ENCODE peak calls at places on chromosomes 6 and 20, in seven cellular contexts. N is esophagus squamous epithelium, F is RWPE1, U is right lobe of liver, G is tibial artery, M is body of pancreas, L is uterus. R is an unnamed sample.

GRCh38 chr6:90000864-90001731 is 106.8 kb downstream of the GJA10 start:
- DNase-seq in L (no peak), F (peak), N (no peak), U (no peak), M (no peak), G (no peak), R (no peak)

GRCh38 chr6:111462770-111463391 is 20.1 kb downstream of the REV3L start:
- DNase-seq in M (no peak), F (peak), G (no peak), L (no peak), U (no peak), N (no peak), R (no peak)

GRCh38 chr6:161557333-161558107 is 283.7 kb upstream of the AGPAT4 start:
- DNase-seq in G (no peak), U (no peak), N (no peak), F (no peak), M (no peak), L (no peak), R (no peak)

GRCh38 chr6:33202799-33203198 is 1.7 kb upstream of the HSD17B8 start:
- DNase-seq in U (peak), L (no peak), G (no peak), N (no peak), M (no peak), F (no peak), R (no peak)

GRCh38 chr6:43823879-43824740 is 54.1 kb downstream of the VEGFA start:
- DNase-seq in U (peak), L (no peak), F (no peak), N (no peak), M (peak), G (no peak), R (no peak)

GRCh38 chr20:47727170-47727880 is 58.0 kb downstream of the SULF2 start:
- DNase-seq in L (no peak), G (peak), U (peak), M (no peak), F (no peak), N (peak), R (no peak)

GRCh38 chr6:84183430-84183829 is 44.0 kb downstream of the CEP162 start:
- DNase-seq in N (no peak), F (no peak), G (no peak), U (no peak), M (no peak), L (no peak), R (no peak)

GRCh38 chr6:111566873-111567517 is 38.7 kb downstream of the TRAF3IP2 start:
- DNase-seq in M (peak), U (no peak), G (no peak), F (no peak), N (no peak), L (no peak), R (peak)

GRCh38 chr6:35258858-35259193 is 709 bp upstream of the ZNF76 start:
- DNase-seq in F (peak), M (peak), L (no peak), U (no peak), N (no peak), G (peak), R (no peak)

GRCh38 chr6:97176468-97176867 is 106.5 kb downstream of the MMS22L start:
- DNase-seq in G (no peak), U (no peak), M (no peak), N (no peak), F (no peak), L (no peak), R (no peak)

GRCh38 chr6:26420607-26421235 is 18.6 kb downstream of the BTN3A1 start:
- DNase-seq in M (peak), G (no peak), U (no peak), F (peak), N (no peak), L (no peak), R (no peak)

GRCh38 chr6:126607281-126607680 is 267.4 kb downstream of the CENPW start:
- DNase-seq in L (no peak), N (no peak), U (no peak), G (no peak), F (no peak), M (no peak), R (no peak)

GRCh38 chr6:17093692-17094091 is 8.2 kb upstream of the STMND1 start:
- DNase-seq in L (no peak), G (no peak), N (no peak), M (no peak), U (no peak), F (no peak), R (no peak)

GRCh38 chr6:2791124-2792050 is 26.2 kb downstream of the WRNIP1 start:
- DNase-seq in G (peak), U (peak), N (no peak), M (peak), F (peak), L (peak), R (peak)

GRCh38 chr6:31834704-31835375 is 7.3 kb downstream of the HSPA1B start:
- DNase-seq in F (peak), L (peak), N (peak), M (peak), G (peak), U (peak), R (peak)

GRCh38 chr20:63013207-63013606 is 6.4 kb upstream of the BHLHE23 start:
- DNase-seq in M (no peak), L (no peak), U (no peak), G (no peak), N (no peak), F (no peak), R (no peak)

GRCh38 chr20:44633872-44634600 is 17.5 kb downstream of the ADA start:
- DNase-seq in U (no peak), F (no peak), L (no peak), M (peak), N (no peak), G (no peak), R (no peak)

DNA sequence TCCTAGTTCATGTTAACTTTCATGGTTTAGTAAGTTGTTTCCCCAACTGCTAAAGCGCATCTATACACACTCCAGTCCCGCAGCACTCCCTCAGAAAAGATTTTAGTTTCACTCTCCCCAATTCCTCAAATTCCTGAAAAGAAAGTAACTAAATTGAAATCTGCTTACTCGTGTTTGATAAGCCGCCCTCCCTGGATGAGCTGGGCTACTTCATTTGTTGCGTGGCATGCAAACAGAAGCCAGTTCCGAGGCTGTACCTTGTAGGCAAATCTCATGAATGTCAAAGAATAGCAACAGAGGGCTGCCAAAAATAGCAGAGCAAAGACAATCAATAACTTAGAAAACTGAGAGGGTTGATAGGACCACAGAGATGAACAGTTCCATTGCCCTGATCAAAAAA is 16.9 kb downstream of the MPC1 start:
- DNase-seq in N (no peak), U (no peak), G (no peak), F (no peak), M (no peak), L (no peak), R (no peak)
- H3K27ac ChIP-seq in N (peak), U (no peak), G (peak), F (no peak), M (no peak), L (no peak), R (peak)

GRCh38 chr6:45505470-45505869 is 127.7 kb upstream of the SUPT3H start:
- DNase-seq in G (no peak), N (no peak), F (no peak), M (no peak), U (no peak), L (no peak), R (no peak)
- H3K27ac ChIP-seq in G (no peak), N (no peak), F (no peak), M (no peak), U (no peak), L (no peak), R (no peak)

GRCh38 chr6:158058156-158058723 is 76.6 kb downstream of the SYNJ2 start:
- DNase-seq in G (peak), M (no peak), N (no peak), L (no peak), U (no peak), F (no peak), R (no peak)
- H3K27ac ChIP-seq in G (peak), M (no peak), N (peak), L (no peak), U (no peak), F (peak), R (no peak)

DNA sequence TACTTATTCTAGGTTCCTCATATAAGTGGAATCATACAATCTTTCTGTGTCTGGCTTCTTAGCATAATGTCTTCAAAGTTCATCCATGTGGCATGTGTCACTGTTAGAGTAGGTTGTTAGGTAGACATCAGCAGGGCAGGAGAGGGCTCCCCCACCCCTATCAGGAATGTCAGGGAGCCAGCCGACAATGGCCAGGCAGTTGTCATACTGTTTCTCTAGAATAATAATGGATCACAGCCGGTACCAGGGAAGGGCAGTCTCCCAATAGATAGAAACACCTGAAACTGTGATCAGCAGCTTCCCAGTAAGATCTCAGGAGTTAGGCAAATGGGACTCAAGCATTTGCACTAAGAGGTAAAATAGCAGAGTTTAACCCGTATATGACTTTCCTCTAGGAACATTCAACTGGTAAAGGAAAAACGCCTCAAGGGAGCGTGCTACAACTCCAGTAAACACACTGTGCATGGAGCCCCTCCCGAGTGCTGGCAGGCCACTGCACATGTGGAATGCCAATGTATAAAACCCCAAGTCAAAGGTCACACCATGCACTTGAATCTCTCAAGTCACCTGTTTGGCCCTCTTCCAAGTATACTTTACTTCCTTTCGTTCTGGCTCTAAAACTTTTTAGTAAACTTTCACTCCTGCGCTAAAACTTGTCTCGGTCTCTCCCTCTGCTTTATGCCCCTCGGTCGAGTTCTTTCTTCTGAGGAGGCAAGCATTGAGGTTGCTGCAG is 29.8 kb upstream of the SIRT5 start:
- DNase-seq in M (no peak), L (no peak), N (no peak), G (no peak), F (no peak), U (no peak), R (no peak)
- H3K27ac ChIP-seq in M (no peak), L (no peak), N (no peak), G (no peak), F (no peak), U (peak), R (no peak)

DNA sequence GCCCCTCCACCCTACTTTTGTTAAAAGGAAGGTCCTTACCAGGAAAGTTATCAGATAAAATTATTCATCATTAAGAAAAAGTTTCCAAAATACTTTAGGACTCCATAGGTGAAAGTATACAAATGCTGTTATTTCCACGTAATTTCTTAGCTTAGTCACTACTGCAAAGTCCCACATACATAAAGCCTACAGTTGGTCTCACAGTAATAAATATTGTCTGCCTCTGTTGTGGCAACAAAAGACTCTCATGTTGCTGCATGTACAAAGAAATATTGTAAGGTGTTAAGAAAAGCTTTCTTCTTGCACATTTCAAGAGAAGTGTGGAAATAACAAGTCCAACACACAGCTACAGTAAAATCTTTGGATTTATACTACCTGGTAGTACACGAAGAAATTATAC is 102.4 kb upstream of the DST start:
- DNase-seq in F (no peak), M (no peak), G (no peak), L (no peak), U (no peak), N (no peak), R (no peak)
- H3K27ac ChIP-seq in F (no peak), M (no peak), G (no peak), L (no peak), U (no peak), N (no peak), R (no peak)

GRCh38 chr6:15874351-15874750 is 211.5 kb upstream of the DTNBP1 start:
- DNase-seq in G (no peak), U (no peak), N (no peak), F (no peak), L (no peak), M (no peak), R (no peak)

GRCh38 chr6:15874821-15875220 is 212.0 kb upstream of the DTNBP1 start:
- DNase-seq in F (no peak), G (no peak), N (no peak), U (no peak), M (no peak), L (no peak), R (no peak)

GRCh38 chr6:15871211-15871770 is 208.5 kb upstream of the DTNBP1 start:
- DNase-seq in L (no peak), F (no peak), U (no peak), G (no peak), M (no peak), N (no peak), R (no peak)

GRCh38 chr6:15870354-15871043 is 207.7 kb upstream of the DTNBP1 start:
- DNase-seq in F (no peak), N (no peak), G (peak), U (no peak), M (no peak), L (no peak), R (no peak)

DNA sequence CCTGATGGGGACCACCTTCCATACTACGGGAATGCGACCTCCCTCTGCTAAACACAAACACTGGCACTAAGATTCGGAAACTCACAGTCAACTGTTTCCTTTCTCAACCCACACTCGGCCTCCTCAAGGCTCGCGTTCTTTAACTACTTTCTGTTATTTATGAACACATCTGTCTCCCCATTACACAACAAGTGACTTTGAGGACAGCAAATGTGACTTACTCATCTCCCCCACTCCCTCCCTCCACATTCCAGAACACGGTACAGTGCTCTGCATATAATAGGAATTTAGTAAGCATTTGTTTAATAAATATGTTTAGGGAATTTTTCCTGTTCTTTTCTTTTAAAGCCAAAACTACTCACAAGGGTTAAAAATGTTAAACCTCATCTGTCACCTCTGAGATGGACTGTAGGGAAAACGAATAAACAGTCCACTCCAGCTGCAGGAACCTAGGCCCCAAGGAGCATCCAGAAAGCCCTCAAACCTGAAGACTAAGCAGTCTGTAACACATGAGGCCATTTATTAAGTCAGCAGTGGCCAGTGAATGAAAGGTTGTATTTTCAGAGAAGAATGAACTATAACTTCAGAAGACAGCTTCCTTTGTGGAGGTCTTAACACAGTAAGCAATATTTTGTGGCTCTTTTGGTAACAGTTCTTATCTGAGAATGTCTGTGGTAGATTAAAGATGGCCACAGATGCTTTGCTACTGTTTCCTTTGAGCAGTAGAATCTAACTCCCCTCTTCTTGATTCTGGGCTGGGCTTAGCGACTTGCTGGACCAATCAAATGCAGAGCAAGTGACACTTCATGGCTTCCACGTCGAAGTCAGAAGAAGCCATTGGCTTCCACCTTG is 209.7 kb upstream of the DTNBP1 start:
- DNase-seq in L (no peak), U (no peak), N (no peak), G (no peak), F (no peak), M (no peak), R (no peak)
- H3K27ac ChIP-seq in L (no peak), U (no peak), N (no peak), G (no peak), F (no peak), M (no peak), R (no peak)

GRCh38 chr20:38167466-38167850 is 2.4 kb upstream of the TGM2 start:
- DNase-seq in U (no peak), M (no peak), L (no peak), G (no peak), N (no peak), F (no peak), R (no peak)

GRCh38 chr20:38164624-38165088 is 414 bp downstream of the TGM2 start:
- DNase-seq in N (no peak), G (peak), U (no peak), L (no peak), M (no peak), F (no peak), R (no peak)

GRCh38 chr20:38166707-38167233 is 1.7 kb upstream of the TGM2 start:
- DNase-seq in N (no peak), G (no peak), U (no peak), L (no peak), M (no peak), F (no peak), R (no peak)

GRCh38 chr20:38165089-38165965 is at the start of gene TGM2:
- DNase-seq in L (peak), G (peak), F (peak), M (peak), N (peak), U (peak), R (peak)

GRCh38 chr20:38165966-38166706 is 1.1 kb upstream of the TGM2 start:
- DNase-seq in L (no peak), G (no peak), N (no peak), M (no peak), U (no peak), F (no peak), R (no peak)
- H3K27ac ChIP-seq in L (peak), G (peak), N (peak), M (no peak), U (no peak), F (peak), R (no peak)

DNA sequence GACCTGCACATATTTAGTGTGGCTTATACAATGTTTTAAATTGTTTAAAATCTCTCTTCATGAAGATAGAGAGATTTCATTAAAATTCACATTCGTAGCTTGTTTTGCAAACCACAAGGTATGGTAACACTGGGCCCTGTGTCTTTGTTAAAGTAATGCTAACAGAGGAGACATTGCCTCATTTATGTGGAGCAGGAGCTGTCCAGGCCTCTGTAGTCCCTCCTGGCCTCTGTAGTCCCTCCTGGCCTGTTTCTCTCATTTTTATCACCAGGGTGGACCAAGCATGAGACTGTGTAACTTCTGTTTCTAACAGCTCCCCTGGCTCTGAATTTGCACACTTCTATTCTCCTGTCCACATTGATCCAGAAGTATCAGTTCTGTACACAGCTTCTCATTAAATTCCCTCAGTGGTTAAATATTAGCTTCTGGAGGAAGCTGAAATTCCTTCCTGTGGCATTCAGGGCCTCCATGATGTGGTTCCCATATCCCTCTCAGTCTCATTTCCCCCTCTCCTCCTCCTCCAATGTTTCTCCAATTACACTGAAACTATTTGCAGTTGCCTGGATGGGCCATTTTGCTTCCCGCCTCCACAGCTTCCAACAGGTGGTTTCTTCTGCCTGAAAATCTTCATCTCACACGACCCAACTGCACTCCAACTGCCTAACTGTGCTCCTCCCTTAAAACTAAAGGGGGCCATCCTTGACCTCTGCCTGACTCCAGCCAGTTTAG is 340.4 kb downstream of the SYNE1 start:
- DNase-seq in L (no peak), U (no peak), G (no peak), M (no peak), N (no peak), F (no peak), R (no peak)
- H3K27ac ChIP-seq in L (peak), U (no peak), G (no peak), M (no peak), N (no peak), F (no peak), R (peak)

GRCh38 chr6:108782231-108783041 is 65.8 kb upstream of the ARMC2 start:
- DNase-seq in U (peak), L (peak), G (peak), M (peak), F (peak), N (no peak), R (no peak)
- H3K27ac ChIP-seq in U (peak), L (peak), G (peak), M (peak), F (peak), N (peak), R (no peak)

R was measured in caudate nucleus.